ENCODE peak calls at places on chromosome X, in seven cellular contexts. X, F, T, E, O, Z and I are unnamed samples.
A peak's percentile ranks its signal among the peaks of the same experiment; 100 is the strongest.

GRCh38 chrX:79266702-79267101 is 100.4 kb downstream of the ITM2A start:
- DNase-seq in X (no peak), F (no peak), T (no peak), E (no peak), O (no peak), Z (no peak), I (no peak)

GRCh38 chrX:120299928-120300327 is 11.3 kb downstream of the TMEM255A start:
- DNase-seq in X (no peak), F (no peak), T (no peak), E (no peak), O (no peak), Z (no peak), I (no peak)

GRCh38 chrX:107970073-107970472 is 12.1 kb downstream of the TEX13B start:
- DNase-seq in X (no peak), F (no peak), T (no peak), E (no peak), O (no peak), Z (no peak), I (no peak)

GRCh38 chrX:130771230-130771629 is 131.8 kb downstream of the ENOX2 start:
- DNase-seq in X (no peak), F (no peak), T (no peak), E (no peak), O (no peak), Z (no peak), I (no peak)

GRCh38 chrX:143580266-143580665 is 55.6 kb downstream of the SLITRK4 start:
- DNase-seq in X (no peak), F (no peak), T (no peak), E (no peak), O (no peak), Z (no peak), I (no peak)

GRCh38 chrX:31316340-31316991 is 244.6 kb upstream of the FTHL17 start:
- DNase-seq in X (no peak), F (no peak), T (no peak), E (no peak), O (no peak), Z (no peak), I (no peak)

GRCh38 chrX:35561985-35562384 is 236.2 kb upstream of the MAGEB16 start:
- DNase-seq in X (no peak), F (no peak), T (no peak), E (no peak), O (no peak), Z (no peak), I (no peak)

GRCh38 chrX:46029777-46030176 is 515.4 kb downstream of the ZNF674 start:
- DNase-seq in X (no peak), F (no peak), T (no peak), E (peak; percentile 20), O (no peak), Z (no peak), I (no peak)

GRCh38 chrX:38806054-38806389 is 4.8 kb downstream of the MID1IP1 start:
- DNase-seq in X (no peak), F (no peak), T (peak; percentile 10), E (no peak), O (peak; percentile 18), Z (no peak), I (no peak)

GRCh38 chrX:120726294-120726693 is 96.4 kb upstream of the C1GALT1C1 start:
- DNase-seq in X (no peak), F (peak; percentile 46), T (no peak), E (no peak), O (no peak), Z (no peak), I (no peak)

GRCh38 chrX:37434362-37434761 is 85.2 kb downstream of the PRRG1 start:
- DNase-seq in X (no peak), F (no peak), T (no peak), E (no peak), O (no peak), Z (no peak), I (no peak)

GRCh38 chrX:135688137-135688536 is 25.3 kb upstream of the CT45A1 start:
- DNase-seq in X (no peak), F (no peak), T (no peak), E (no peak), O (peak; percentile 5), Z (no peak), I (no peak)

GRCh38 chrX:130999360-130999759 is 58.8 kb upstream of the ARHGAP36 start:
- DNase-seq in X (no peak), F (no peak), T (no peak), E (no peak), O (no peak), Z (no peak), I (no peak)

GRCh38 chrX:136271300-136271699 is 20.1 kb upstream of the MAP7D3 start:
- DNase-seq in X (no peak), F (no peak), T (no peak), E (no peak), O (no peak), Z (no peak), I (no peak)

GRCh38 chrX:66676990-66677389 is 38.1 kb upstream of the EDA2R start:
- DNase-seq in X (no peak), F (no peak), T (no peak), E (no peak), O (no peak), Z (no peak), I (no peak)

GRCh38 chrX:53022381-53022780 is 26.2 kb upstream of the GPR173 start:
- DNase-seq in X (no peak), F (no peak), T (no peak), E (no peak), O (no peak), Z (no peak), I (no peak)

GRCh38 chrX:57587607-57588006 is 4.2 kb upstream of the ZXDB start:
- DNase-seq in X (no peak), F (peak; percentile 11), T (no peak), E (no peak), O (no peak), Z (no peak), I (no peak)

GRCh38 chrX:35382966-35383365 is 415.2 kb upstream of the MAGEB16 start:
- DNase-seq in X (no peak), F (no peak), T (no peak), E (no peak), O (no peak), Z (no peak), I (no peak)

GRCh38 chrX:151754042-151754419 is 19.5 kb downstream of the CNGA2 start:
- DNase-seq in X (peak; percentile 41), F (no peak), T (peak; percentile 11), E (no peak), O (no peak), Z (no peak), I (no peak)

GRCh38 chrX:133859860-133860259 is 125.5 kb downstream of the GPC3 start:
- DNase-seq in X (no peak), F (no peak), T (no peak), E (no peak), O (no peak), Z (no peak), I (no peak)

GRCh38 chrX:23332101-23332887 is 2.4 kb upstream of the PTCHD1 start:
- DNase-seq in X (no peak), F (peak; percentile 17), T (no peak), E (no peak), O (no peak), Z (peak; percentile 36), I (no peak)

GRCh38 chrX:22952011-22952410 is 47.7 kb upstream of the DDX53 start:
- DNase-seq in X (peak; percentile 17), F (no peak), T (no peak), E (no peak), O (no peak), Z (no peak), I (no peak)

GRCh38 chrX:3161686-3162085 is 120.4 kb downstream of the ARSF start:
- DNase-seq in X (no peak), F (no peak), T (no peak), E (no peak), O (no peak), Z (no peak), I (no peak)

GRCh38 chrX:68754406-68754805 is 74.4 kb upstream of the EFNB1 start:
- DNase-seq in X (no peak), F (no peak), T (no peak), E (no peak), O (no peak), Z (no peak), I (no peak)

GRCh38 chrX:57651169-57651919 is 28.7 kb downstream of the NLRP2B start:
- DNase-seq in X (no peak), F (no peak), T (no peak), E (no peak), O (no peak), Z (no peak), I (no peak)

GRCh38 chrX:40152706-40153334 is 55.1 kb upstream of the BCOR start:
- DNase-seq in X (no peak), F (no peak), T (peak; percentile 46), E (no peak), O (no peak), Z (peak; percentile 39), I (no peak)

GRCh38 chrX:88604433-88605221 is 142.4 kb upstream of the CPXCR1 start:
- DNase-seq in X (no peak), F (no peak), T (no peak), E (no peak), O (no peak), Z (peak; percentile 57), I (no peak)

GRCh38 chrX:15349046-15349445 is 13.7 kb upstream of the PIGA start:
- DNase-seq in X (peak; percentile 19), F (peak; percentile 35), T (peak; percentile 31), E (peak; percentile 41), O (no peak), Z (peak; percentile 46), I (no peak)

GRCh38 chrX:367349-367748 is 19.4 kb downstream of the PPP2R3B start:
- DNase-seq in X (no peak), F (no peak), T (no peak), E (no peak), O (no peak), Z (no peak), I (no peak)

GRCh38 chrX:150621652-150622051 is 53.2 kb downstream of the MTM1 start:
- DNase-seq in X (no peak), F (no peak), T (no peak), E (no peak), O (no peak), Z (no peak), I (no peak)

GRCh38 chrX:41421071-41421729 is 25.9 kb upstream of the NYX start:
- DNase-seq in X (no peak), F (no peak), T (no peak), E (no peak), O (no peak), Z (no peak), I (no peak)

GRCh38 chrX:119228506-119229290 is 7.4 kb upstream of the PGRMC1 start:
- DNase-seq in X (peak; percentile 70), F (no peak), T (no peak), E (no peak), O (no peak), Z (no peak), I (no peak)

GRCh38 chrX:439236-439635 is 52.5 kb upstream of the PPP2R3B start:
- DNase-seq in X (no peak), F (peak; percentile 9), T (no peak), E (no peak), O (no peak), Z (no peak), I (no peak)

GRCh38 chrX:42930951-42931350 is 153.0 kb upstream of the PPP1R2C start:
- DNase-seq in X (no peak), F (no peak), T (no peak), E (no peak), O (no peak), Z (no peak), I (no peak)

GRCh38 chrX:22097295-22097694 is 65.2 kb downstream of the PHEX start:
- DNase-seq in X (no peak), F (no peak), T (no peak), E (no peak), O (no peak), Z (no peak), I (no peak)

GRCh38 chrX:119942831-119943184 is 743 bp downstream of the NKAP start:
- DNase-seq in X (no peak), F (no peak), T (peak; percentile 14), E (no peak), O (no peak), Z (no peak), I (no peak)